ENCODE peak calls at places on chromosomes 7 and 10, in seven cellular contexts. W, J, P, D, F, L and S are unnamed samples.

GRCh38 chr7:29564455-29565185 is 985 bp downstream of the PRR15 start:
- DNase-seq in J (peak; percentile 61), P (peak; percentile 37), F (peak; percentile 88), W (peak; percentile 81), L (peak; percentile 80), D (peak; percentile 56), S (no peak)

GRCh38 chr10:24519950-24520349 is 203.7 kb downstream of the ARHGAP21 start:
- DNase-seq in W (no peak), L (no peak), P (no peak), D (no peak), F (no peak), J (no peak), S (no peak)

GRCh38 chr10:99540673-99541531 is 8.2 kb downstream of the NKX2-3 start:
- DNase-seq in J (no peak), P (no peak), W (no peak), L (no peak), F (no peak), D (no peak), S (no peak)

GRCh38 chr7:95427123-95427522 is 7.7 kb downstream of the PON2 start:
- DNase-seq in J (no peak), P (no peak), D (no peak), L (no peak), W (no peak), F (no peak), S (no peak)

GRCh38 chr7:125084196-125084595 is 154.6 kb upstream of the POT1 start:
- DNase-seq in P (no peak), F (no peak), D (no peak), W (peak; percentile 5), J (no peak), L (peak; percentile 61), S (no peak)

GRCh38 chr7:137970263-137970975 is 31.5 kb downstream of the CREB3L2 start:
- DNase-seq in W (peak; percentile 89), D (peak; percentile 52), P (peak; percentile 40), F (peak; percentile 90), J (peak; percentile 56), L (peak; percentile 86), S (no peak)

GRCh38 chr7:131653418-131654248 is 97.2 kb upstream of the PODXL start:
- DNase-seq in L (no peak), W (peak; percentile 42), P (peak; percentile 47), F (no peak), D (no peak), J (peak; percentile 51), S (no peak)

GRCh38 chr10:14916600-14916999 is 37.3 kb downstream of the DCLRE1C start:
- DNase-seq in L (no peak), W (no peak), P (no peak), F (no peak), D (no peak), J (no peak), S (no peak)

GRCh38 chr10:82668266-82668665 is 793.3 kb downstream of the NRG3 start:
- DNase-seq in W (peak; percentile 67), D (no peak), F (no peak), J (no peak), L (peak; percentile 43), P (no peak), S (no peak)

GRCh38 chr10:23525406-23525805 is 86.5 kb downstream of the OTUD1 start:
- DNase-seq in J (no peak), W (peak; percentile 45), F (no peak), L (peak; percentile 50), D (no peak), P (peak; percentile 34), S (no peak)

GRCh38 chr10:37857287-37858211 is at the start of gene ZNF248:
- DNase-seq in D (peak; percentile 97), P (peak; percentile 97), L (peak; percentile 98), F (peak; percentile 99), W (peak; percentile 97), J (peak; percentile 96), S (peak; percentile 90)

GRCh38 chr10:110774069-110775021 is 97.4 kb upstream of the PDCD4 start:
- DNase-seq in P (peak; percentile 52), W (peak; percentile 82), F (peak; percentile 37), L (peak; percentile 46), D (no peak), J (no peak), S (no peak)

GRCh38 chr10:16754765-16755164 is 62.5 kb downstream of the RSU1 start:
- DNase-seq in F (no peak), W (no peak), D (no peak), L (no peak), P (no peak), J (no peak), S (no peak)

GRCh38 chr10:1329622-1330021 is 273.4 kb downstream of the WDR37 start:
- DNase-seq in J (no peak), W (no peak), L (no peak), D (no peak), P (no peak), F (peak; percentile 43), S (no peak)

GRCh38 chr10:35300063-35300699 is 36.1 kb upstream of the CCNY start:
- DNase-seq in D (no peak), P (peak; percentile 83), F (peak; percentile 91), L (no peak), W (peak; percentile 95), J (no peak), S (peak; percentile 42)

GRCh38 chr10:18713077-18713476 is 53.8 kb downstream of the ARL5B start:
- DNase-seq in W (peak; percentile 88), D (no peak), F (no peak), L (peak; percentile 70), P (peak; percentile 58), J (no peak), S (no peak)

GRCh38 chr7:1235501-1236131 is 2.9 kb downstream of the UNCX start:
- DNase-seq in F (no peak), L (no peak), D (no peak), P (peak; percentile 54), W (no peak), J (no peak), S (no peak)

GRCh38 chr7:66522518-66522917 is 106.2 kb upstream of the KCTD7 start:
- DNase-seq in F (no peak), D (no peak), W (no peak), P (peak; percentile 41), L (no peak), J (no peak), S (no peak)

GRCh38 chr10:77251297-77252013 is 386.2 kb downstream of the KCNMA1 start:
- DNase-seq in F (no peak), W (peak; percentile 64), P (peak; percentile 64), J (no peak), L (peak; percentile 42), D (no peak), S (no peak)
- TF ChIP-seq CTCF in F (no peak), W (peak; percentile 76), P (peak; percentile 83), J (no peak), L (peak; percentile 63), D (peak; percentile 47), S (peak; percentile 81)

GRCh38 chr10:102400061-102400460 is 4.6 kb downstream of the NFKB2 start:
- DNase-seq in P (no peak), W (no peak), D (no peak), L (no peak), F (no peak), J (no peak), S (no peak)

GRCh38 chr10:102396751-102397151 is 1.2 kb downstream of the NFKB2 start:
- DNase-seq in D (no peak), L (no peak), P (no peak), F (no peak), J (no peak), W (no peak), S (no peak)

GRCh38 chr10:102397222-102398171 is 2.0 kb downstream of the NFKB2 start:
- DNase-seq in W (no peak), J (no peak), D (no peak), L (no peak), P (no peak), F (no peak), S (no peak)

GRCh38 chr10:102399217-102400021 is 3.9 kb downstream of the NFKB2 start:
- DNase-seq in J (peak; percentile 89), D (peak; percentile 91), L (peak; percentile 88), W (peak; percentile 85), F (peak; percentile 97), P (peak; percentile 90), S (no peak)

GRCh38 chr10:102398172-102399020 is 2.9 kb downstream of the NFKB2 start:
- DNase-seq in J (no peak), F (no peak), L (no peak), P (no peak), W (no peak), D (no peak), S (no peak)
- H3K4me3 ChIP-seq in J (no peak overlapping the region), F (no peak overlapping the region), L (no peak overlapping the region), P (no peak overlapping the region), W (no peak overlapping the region), D (peak overlapping the region; percentile 65), S (no peak overlapping the region)

DNA sequence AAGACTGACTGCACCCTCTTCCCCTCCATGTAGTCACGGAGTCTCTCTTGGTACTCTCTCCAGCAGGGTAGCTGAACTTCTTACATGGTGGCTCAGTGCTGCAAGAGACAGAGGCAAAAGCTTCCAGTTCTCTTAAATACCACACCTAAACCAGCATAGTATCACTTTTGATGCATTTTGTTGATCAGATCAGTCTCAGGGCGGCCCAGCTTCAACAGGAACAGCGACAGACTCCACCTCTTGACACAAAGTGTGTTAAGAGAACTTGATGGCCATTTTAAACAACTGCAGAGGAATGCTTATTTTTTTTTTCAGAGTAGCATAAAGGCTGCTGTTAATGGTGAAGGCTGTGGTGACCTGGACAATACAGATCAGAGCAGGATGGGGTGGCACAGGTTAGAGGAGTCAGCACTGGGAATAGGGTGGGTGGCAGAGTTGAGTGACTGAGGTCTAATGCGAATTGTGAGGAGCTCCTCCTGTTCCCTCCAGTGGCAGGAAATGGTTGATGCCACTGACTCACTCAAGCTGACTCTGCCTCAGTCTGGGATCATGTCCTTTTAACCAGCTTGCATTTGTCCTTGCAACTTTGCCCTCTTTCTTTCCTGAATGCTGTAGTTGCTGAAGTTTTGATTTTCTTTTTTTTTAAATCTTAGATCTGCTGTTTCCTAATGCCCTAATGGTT is 17.3 kb downstream of the MGAM start:
- DNase-seq in F (no peak), J (no peak), L (no peak), D (no peak), P (peak; percentile 12), W (peak; percentile 64), S (no peak)
- TF ChIP-seq CTCF in F (no peak), J (no peak), L (no peak), D (no peak), P (no peak), W (peak; percentile 32), S (no peak)

DNA sequence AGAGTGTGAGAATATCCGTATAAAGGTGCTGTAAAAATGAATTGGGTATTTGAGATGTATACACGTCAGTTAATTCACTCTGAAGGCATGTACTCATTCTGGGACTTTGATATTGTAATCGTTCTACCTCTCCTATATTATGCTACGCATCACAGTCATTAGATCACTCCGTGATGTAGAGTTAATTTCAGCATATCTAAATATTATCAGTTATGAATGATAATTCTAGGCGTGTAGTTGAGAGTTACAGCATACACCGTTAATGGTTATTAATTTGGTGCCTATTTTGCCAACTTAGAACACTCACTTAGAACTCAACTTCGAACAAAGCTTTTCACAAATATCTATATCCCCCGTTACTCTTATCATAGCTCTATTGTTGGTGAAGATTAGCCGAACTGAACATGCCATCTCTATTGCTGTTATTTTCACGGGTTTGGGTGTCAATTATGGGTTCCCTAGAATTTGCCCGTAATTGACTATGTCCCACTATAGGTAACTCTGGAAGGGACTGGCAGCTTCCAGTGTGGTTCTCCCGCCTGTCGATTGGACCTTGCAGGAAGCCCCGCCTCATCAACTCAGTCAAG is 380 bp upstream of the MCU start:
- DNase-seq in D (no peak), L (no peak), J (no peak), P (no peak), W (no peak), F (no peak), S (no peak)
- H3K4me3 ChIP-seq in D (peak overlapping the region; percentile 83), L (peak overlapping the region; percentile 93), J (peak overlapping the region; percentile 88), P (peak overlapping the region; percentile 80), W (peak overlapping the region; percentile 96), F (no peak overlapping the region), S (peak overlapping the region; percentile 83)

GRCh38 chr10:132850896-132851295 is 64.9 kb upstream of the NKX6-2 start:
- DNase-seq in W (no peak), D (peak; percentile 9), L (no peak), F (peak; percentile 66), P (no peak), J (peak; percentile 8), S (no peak)
- TF ChIP-seq CTCF in W (no peak), D (no peak), L (no peak), F (no peak), P (no peak), J (no peak), S (no peak)